ENCODE peak calls at places on chromosomes 1 and 21, in seven cellular contexts. L is CD4-positive, CD25-positive, alpha-beta regulatory T cell; R is CD8-positive, alpha-beta memory T cell; K is pancreas; E is neuronal stem cell; T is tibial artery; G is lower lobe of right lung. H is an unnamed sample. For H3K4me1, the result is how much of the 10 kb centered on the place peaks cover.

GRCh38 chr1:242211254-242212022 is 212.5 kb upstream of the MAP1LC3C start:
- DNase-seq in L (no peak), R (no peak), T (no peak), E (no peak), G (no peak), K (no peak), H (no peak)

GRCh38 chr1:18960409-18960808 is 3.9 kb upstream of the IFFO2 start:
- DNase-seq in G (no peak), T (no peak), L (no peak), E (no peak), K (no peak), R (no peak), H (no peak)

GRCh38 chr1:55870076-55870475 is 654.9 kb upstream of the USP24 start:
- DNase-seq in E (no peak), G (no peak), L (no peak), T (no peak), R (no peak), K (no peak), H (no peak)

GRCh38 chr1:150577557-150578277 is 1.7 kb downstream of the MCL1 start:
- DNase-seq in E (no peak), G (no peak), K (no peak), R (no peak), L (peak), T (no peak), H (no peak)

GRCh38 chr1:153536618-153537375 is 1.0 kb upstream of the S100A6 start:
- DNase-seq in L (no peak), K (no peak), E (no peak), R (no peak), G (peak), T (peak), H (no peak)

GRCh38 chr1:13699936-13700520 is at the start of gene PRDM2:
- DNase-seq in R (peak), T (peak), K (peak), G (peak), L (peak), E (peak), H (no peak)

GRCh38 chr1:225617479-225617878 is 35.4 kb downstream of the ENAH start:
- DNase-seq in R (no peak), L (no peak), E (no peak), K (no peak), G (no peak), T (no peak), H (no peak)

GRCh38 chr1:19465650-19466049 is 19.7 kb downstream of the CAPZB start:
- DNase-seq in K (no peak), E (no peak), T (no peak), G (no peak), R (no peak), L (no peak), H (no peak)

GRCh38 chr1:90713741-90714509 is 3.2 kb downstream of the BARHL2 start:
- DNase-seq in R (no peak), G (no peak), K (no peak), E (no peak), L (no peak), T (no peak), H (no peak)

GRCh38 chr1:186681806-186682205 is 1.6 kb upstream of the PTGS2 start:
- DNase-seq in T (no peak), L (no peak), R (no peak), E (no peak), K (no peak), G (no peak), H (no peak)

GRCh38 chr1:172003766-172004530 is 162.7 kb downstream of the DNM3 start:
- DNase-seq in K (no peak), E (no peak), G (no peak), T (no peak), L (no peak), R (no peak), H (no peak)

GRCh38 chr1:52904590-52905375 is 16.8 kb downstream of the ECHDC2 start:
- DNase-seq in R (no peak), E (no peak), L (no peak), G (no peak), T (no peak), K (no peak), H (no peak)

GRCh38 chr1:81699234-81699633 is 101.5 kb upstream of the ADGRL2 start:
- DNase-seq in K (no peak), G (no peak), R (no peak), E (no peak), T (no peak), L (no peak), H (no peak)

GRCh38 chr1:228284521-228284920 is 76.7 kb downstream of the OBSCN start:
- DNase-seq in E (no peak), L (no peak), K (no peak), T (no peak), G (no peak), R (no peak), H (no peak)

GRCh38 chr1:21631944-21632887 is 36.9 kb downstream of the RAP1GAP start:
- DNase-seq in L (no peak), K (no peak), T (no peak), G (no peak), E (no peak), R (no peak), H (no peak)

GRCh38 chr1:229810140-229810539 is 184.1 kb downstream of the URB2 start:
- DNase-seq in R (no peak), E (no peak), L (no peak), G (no peak), T (no peak), K (no peak), H (no peak)
- H3K4me1 ChIP-seq in R (under half), E (under half), L (under half), G (under half), T (under half), K (under half), H (under half)

GRCh38 chr1:110228386-110228785 is 18.3 kb downstream of the KCNC4 start:
- DNase-seq in L (no peak), G (no peak), T (no peak), E (no peak), K (no peak), R (no peak), H (no peak)
- H3K27ac ChIP-seq in L (no peak), G (no peak), T (no peak), E (no peak), K (no peak), R (no peak), H (no peak)

GRCh38 chr21:45034556-45035476 is 39.6 kb upstream of the ADARB1 start:
- DNase-seq in K (no peak), T (no peak), G (no peak), L (no peak), R (no peak), E (no peak), H (no peak)
- H3K4me3 ChIP-seq in K (no peak), T (peak), G (no peak), L (no peak), R (no peak), E (no peak), H (no peak)

DNA sequence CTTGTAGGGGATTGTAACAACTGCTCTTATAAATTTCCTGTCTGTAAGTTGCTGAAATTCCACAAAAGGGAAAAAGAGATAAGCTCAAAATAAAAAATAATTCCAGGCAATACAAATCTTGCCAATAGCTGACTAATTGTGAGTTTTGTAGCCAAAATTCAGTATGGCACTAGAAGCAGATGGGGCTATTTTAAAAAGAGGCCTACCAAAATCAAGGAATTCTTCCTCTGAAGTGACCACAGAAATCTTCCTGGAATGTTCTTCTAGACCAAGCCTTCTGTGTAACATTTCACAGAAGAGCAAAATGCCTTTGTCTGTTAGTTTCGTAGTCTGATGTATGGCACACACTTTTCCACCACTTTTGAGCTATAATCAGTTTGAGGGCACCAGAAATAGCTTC is 127.6 kb downstream of the CYYR1 start:
- DNase-seq in R (no peak), T (no peak), K (no peak), L (no peak), G (no peak), E (no peak), H (no peak)
- H3K4me1 ChIP-seq in R (under half), T (under half), K (under half), L (under half), G (under half), E (under half), H (under half)

DNA sequence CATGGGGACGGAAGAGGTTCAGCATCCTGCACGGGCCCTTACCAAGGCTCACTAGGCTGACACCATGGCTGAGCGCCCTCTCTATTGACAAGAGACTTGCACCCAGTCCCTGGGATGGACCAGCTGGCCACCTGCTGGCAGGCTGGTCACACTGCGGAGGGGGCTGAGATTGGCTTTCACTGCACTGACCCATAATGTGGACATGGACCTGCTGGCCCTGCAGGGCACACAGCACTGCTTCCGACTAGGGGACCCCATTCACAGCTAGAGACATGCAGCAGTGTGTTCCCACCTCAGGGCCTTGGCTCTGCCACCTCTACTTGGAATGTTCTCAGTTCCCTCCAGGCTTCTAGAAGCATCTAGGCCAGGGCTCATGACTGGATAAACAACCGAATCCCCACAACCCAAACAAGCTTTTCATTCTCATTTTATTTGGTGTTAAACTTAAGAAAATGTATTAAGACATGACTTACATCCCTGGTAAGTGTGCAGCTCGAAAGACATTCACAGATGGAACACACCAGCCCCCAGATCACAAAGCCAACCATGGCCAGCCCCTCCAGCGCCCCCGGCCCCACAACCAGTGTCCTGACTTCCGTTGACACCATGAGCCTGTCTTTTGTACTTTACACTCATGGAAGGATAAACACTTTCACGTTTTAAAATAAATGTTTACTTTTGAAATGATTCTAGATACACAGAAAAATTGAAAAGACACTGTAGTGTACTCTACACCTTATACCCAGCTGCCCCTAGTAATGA is 9.3 kb upstream of the SRARP start:
- DNase-seq in R (no peak), G (peak), K (peak), T (peak), L (peak), E (no peak), H (no peak)
- H3K27ac ChIP-seq in R (no peak), G (no peak), K (no peak), T (no peak), L (no peak), E (no peak), H (no peak)

DNA sequence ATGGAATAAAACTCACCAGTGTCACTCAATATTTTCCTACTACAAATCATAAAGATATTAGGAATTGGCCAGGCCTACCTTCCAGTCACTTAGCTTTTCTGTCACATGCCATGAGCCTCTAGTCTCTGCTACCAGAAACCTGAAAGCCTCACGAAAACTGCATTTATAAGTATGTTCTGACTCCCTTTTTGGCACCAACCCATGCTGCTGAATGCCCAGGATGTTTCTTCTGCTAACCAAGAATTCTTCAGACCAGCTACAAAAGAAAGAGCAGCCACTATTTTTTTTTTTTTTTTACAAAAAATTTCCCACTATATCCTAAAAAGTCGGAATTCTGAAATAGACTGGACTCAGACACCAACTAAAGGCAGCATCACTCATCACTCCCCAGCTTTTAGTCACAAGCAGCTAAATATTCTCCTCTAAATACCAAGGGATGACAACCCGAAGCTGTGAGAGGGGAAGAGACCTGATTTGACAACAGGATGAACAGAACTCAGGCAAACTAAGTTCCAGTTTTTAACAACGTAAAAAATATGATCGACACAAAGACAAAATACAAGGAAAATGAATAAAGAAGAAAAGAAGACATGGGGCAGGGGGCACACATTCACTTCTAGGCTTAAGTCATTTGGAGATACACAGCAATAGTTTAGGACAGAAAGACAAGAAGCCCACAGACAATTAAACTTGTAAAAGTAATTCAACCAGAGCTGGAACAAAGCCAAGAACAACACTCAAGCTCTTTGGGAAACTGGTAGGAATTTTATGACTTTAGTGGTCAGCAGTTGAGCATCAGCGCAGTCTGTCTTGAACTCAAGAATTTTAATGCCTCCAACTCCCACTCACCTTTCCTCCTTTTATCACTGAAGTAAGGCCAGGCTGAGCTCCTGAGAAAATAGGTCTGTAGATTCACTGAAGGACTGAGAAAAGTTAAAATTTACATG is 1.6 kb downstream of the DCAF8 start:
- DNase-seq in R (no peak), T (no peak), G (no peak), K (no peak), L (no peak), E (no peak), H (no peak)
- H3K4me3 ChIP-seq in R (peak), T (peak), G (peak), K (peak), L (peak), E (peak), H (no peak)

GRCh38 chr1:226940806-226941067 is 643 bp downstream of the COQ8A start:
- DNase-seq in K (no peak), E (no peak), T (no peak), R (no peak), L (no peak), G (no peak), H (no peak)
- H3K4me1 ChIP-seq in K (under half), E (under half), T (under half), R (under half), L (under half), G (half or more), H (under half)

GRCh38 chr1:223195281-223195680 is 52.2 kb upstream of the TLR5 start:
- DNase-seq in G (no peak), L (no peak), K (no peak), R (no peak), T (no peak), E (no peak), H (no peak)

GRCh38 chr1:223189903-223190724 is 47.1 kb upstream of the TLR5 start:
- DNase-seq in G (no peak), K (no peak), T (no peak), E (no peak), R (peak), L (peak), H (no peak)

GRCh38 chr1:223188618-223189356 is 45.7 kb upstream of the TLR5 start:
- DNase-seq in K (no peak), R (no peak), L (no peak), E (no peak), T (no peak), G (no peak), H (no peak)

GRCh38 chr1:223186800-223187199 is 43.8 kb upstream of the TLR5 start:
- DNase-seq in G (no peak), K (no peak), R (no peak), E (no peak), T (no peak), L (no peak), H (no peak)

DNA sequence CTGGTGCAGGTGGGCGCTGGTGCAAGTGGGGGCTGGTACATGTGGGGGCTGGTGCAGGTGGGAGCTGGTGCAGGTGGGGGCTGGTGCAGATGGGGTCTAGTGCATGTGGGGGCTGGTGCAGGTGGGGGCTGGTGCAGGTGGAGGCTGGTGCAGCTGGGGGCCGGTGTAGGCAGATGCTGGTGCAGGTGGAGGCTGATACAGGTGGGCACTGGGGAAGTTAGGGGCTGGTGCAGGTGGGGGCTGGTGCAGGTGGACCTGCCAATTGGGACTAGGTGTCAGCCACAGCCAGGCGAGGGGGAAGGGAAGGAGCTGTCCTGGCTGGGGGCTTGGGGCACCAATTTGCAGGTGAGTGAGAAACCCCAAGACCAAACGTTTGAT is 46.5 kb upstream of the TLR5 start:
- DNase-seq in R (no peak), E (no peak), K (no peak), G (no peak), L (no peak), T (no peak), H (no peak)
- H3K27ac ChIP-seq in R (no peak), E (no peak), K (no peak), G (no peak), L (peak), T (no peak), H (no peak)